ENCODE peak calls at places on chromosomes 1 and 21, in ten cellular contexts. W is tibial nerve; P is PC-9; T is heart right ventricle; B is H9; L is psoas muscle; Z is fibroblast of lung; F is CD8-positive, alpha-beta T cell; I is thoracic aorta; U is lung. R is an unnamed sample.

GRCh38 chr1:59079434-59080135 is 217.3 kb upstream of the FGGY start:
- DNase-seq in W (no peak), P (no peak), T (no peak), B (no peak), L (no peak), Z (peak; percentile 69), F (no peak), I (no peak), U (no peak), R (no peak)

GRCh38 chr1:225425211-225425786 is 2.5 kb downstream of the LBR start:
- DNase-seq in W (no peak), P (peak; percentile 67), T (no peak), B (no peak), L (no peak), Z (peak; percentile 68), F (no peak), I (no peak), U (no peak), R (no peak)

GRCh38 chr1:19436716-19437476 is 48.4 kb downstream of the CAPZB start:
- DNase-seq in W (peak; percentile 91), P (peak; percentile 15), T (peak; percentile 59), B (no peak), L (peak; percentile 83), Z (peak; percentile 61), F (no peak), I (no peak), U (peak; percentile 71), R (peak; percentile 95)

GRCh38 chr1:10508511-10508951 is 33.8 kb downstream of the PEX14 start:
- DNase-seq in W (no peak), P (no peak), T (no peak), B (peak; percentile 69), L (no peak), Z (peak; percentile 63), F (no peak), I (no peak), U (no peak), R (no peak)

GRCh38 chr1:45880930-45881329 is 77.5 kb downstream of the MAST2 start:
- DNase-seq in W (no peak), P (no peak), T (no peak), B (no peak), L (no peak), Z (peak; percentile 64), F (no peak), I (no peak), U (no peak), R (no peak)

GRCh38 chr21:17462276-17462981 is 50.4 kb upstream of the CXADR start:
- DNase-seq in W (no peak), P (no peak), T (no peak), B (no peak), L (no peak), Z (peak; percentile 83), F (no peak), I (no peak), U (no peak), R (no peak)

GRCh38 chr1:40267767-40268187 is 9.7 kb downstream of the ZMPSTE24 start:
- DNase-seq in W (no peak), P (no peak), T (no peak), B (no peak), L (no peak), Z (peak; percentile 97), F (no peak), I (no peak), U (no peak), R (peak; percentile 28)

GRCh38 chr21:32921632-32922230 is 104.0 kb upstream of the OLIG2 start:
- DNase-seq in W (no peak), P (no peak), T (no peak), B (peak; percentile 60), L (no peak), Z (no peak), F (peak; percentile 32), I (no peak), U (no peak), R (peak; percentile 35)

GRCh38 chr21:31780944-31781343 is 49.0 kb upstream of the SCAF4 start:
- DNase-seq in W (no peak), P (no peak), T (no peak), B (no peak), L (no peak), Z (no peak), F (no peak), I (no peak), U (no peak), R (no peak)

GRCh38 chr1:112515311-112516009 is 6.7 kb downstream of the WNT2B start:
- DNase-seq in W (no peak), P (no peak), T (no peak), B (peak; percentile 43), L (no peak), Z (peak; percentile 75), F (no peak), I (no peak), U (no peak), R (no peak)

GRCh38 chr21:30072496-30072895 is 94.1 kb downstream of the CLDN17 start:
- DNase-seq in W (no peak), P (peak; percentile 22), T (no peak), B (peak; percentile 78), L (no peak), Z (peak; percentile 0), F (no peak), I (no peak), U (no peak), R (no peak)

GRCh38 chr1:153881764-153882163 is 41.0 kb downstream of the GATAD2B start:
- DNase-seq in W (no peak), P (no peak), T (no peak), B (no peak), L (no peak), Z (peak; percentile 50), F (no peak), I (no peak), U (no peak), R (no peak)

DNA sequence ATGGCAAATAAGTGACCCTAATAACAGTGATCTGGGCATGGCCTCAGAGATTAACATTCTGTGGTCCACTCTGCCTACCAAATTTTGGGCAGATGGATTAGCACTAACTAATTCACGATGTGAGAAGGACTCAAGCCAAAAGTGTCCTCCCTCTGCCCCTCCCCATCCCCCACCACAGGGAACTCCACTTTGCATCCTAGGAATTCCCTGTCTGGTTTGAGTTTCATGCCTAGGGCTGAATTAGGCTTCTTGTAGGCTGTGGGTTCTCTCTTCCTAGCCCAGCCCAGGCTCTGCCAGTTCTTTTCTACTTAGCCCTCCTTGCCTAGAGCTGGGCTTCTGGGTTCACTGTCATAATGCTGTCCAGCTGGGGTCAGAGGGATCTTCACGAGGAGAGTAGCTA is 64.1 kb downstream of the ATP2B4 start:
- DNase-seq in W (no peak), P (no peak), T (no peak), B (peak; percentile 47), L (no peak), Z (no peak), F (no peak), I (no peak), U (no peak), R (no peak)
- H3K4me1 ChIP-seq in W (peaks cover 31% of the 10 kb centered on the region), P (peaks cover 17% of the 10 kb centered on the region), T (peaks cover 52% of the 10 kb centered on the region), B (peaks cover 10% of the 10 kb centered on the region), L (peaks cover 33% of the 10 kb centered on the region), Z (peaks cover 31% of the 10 kb centered on the region), F (peaks cover 10% of the 10 kb centered on the region), I (peaks cover 74% of the 10 kb centered on the region), U (peaks cover 40% of the 10 kb centered on the region), R (peaks cover 46% of the 10 kb centered on the region)

GRCh38 chr1:173914366-173914871 is 2.7 kb downstream of the SERPINC1 start:
- DNase-seq in W (no peak), P (peak; percentile 23), T (no peak), B (peak; percentile 41), L (no peak), Z (no peak), F (no peak), I (no peak), U (no peak), R (no peak)
- TF ChIP-seq CTCF in W (peak; percentile 15), P (peak; percentile 76), T (no peak), B (peak; percentile 89), L (no peak), Z (peak; percentile 37), F (peak; percentile 31), I (no peak), U (no peak), R (peak; percentile 30)

GRCh38 chr1:1136547-1137230 is 20.8 kb upstream of the C1orf159 start:
- DNase-seq in W (no peak), P (peak; percentile 64), T (no peak), B (no peak), L (no peak), Z (no peak), F (no peak), I (no peak), U (no peak), R (no peak)

GRCh38 chr1:1134300-1134961 is 18.5 kb upstream of the C1orf159 start:
- DNase-seq in W (no peak), P (no peak), T (no peak), B (no peak), L (no peak), Z (no peak), F (no peak), I (no peak), U (no peak), R (no peak)

GRCh38 chr1:1132928-1133750 is 17.2 kb upstream of the C1orf159 start:
- DNase-seq in W (peak; percentile 39), P (peak; percentile 55), T (peak; percentile 52), B (no peak), L (peak; percentile 76), Z (no peak), F (no peak), I (no peak), U (no peak), R (no peak)

GRCh38 chr1:1137256-1138045 is 21.6 kb upstream of the C1orf159 start:
- DNase-seq in W (no peak), P (no peak), T (no peak), B (no peak), L (no peak), Z (no peak), F (peak; percentile 62), I (no peak), U (no peak), R (no peak)

DNA sequence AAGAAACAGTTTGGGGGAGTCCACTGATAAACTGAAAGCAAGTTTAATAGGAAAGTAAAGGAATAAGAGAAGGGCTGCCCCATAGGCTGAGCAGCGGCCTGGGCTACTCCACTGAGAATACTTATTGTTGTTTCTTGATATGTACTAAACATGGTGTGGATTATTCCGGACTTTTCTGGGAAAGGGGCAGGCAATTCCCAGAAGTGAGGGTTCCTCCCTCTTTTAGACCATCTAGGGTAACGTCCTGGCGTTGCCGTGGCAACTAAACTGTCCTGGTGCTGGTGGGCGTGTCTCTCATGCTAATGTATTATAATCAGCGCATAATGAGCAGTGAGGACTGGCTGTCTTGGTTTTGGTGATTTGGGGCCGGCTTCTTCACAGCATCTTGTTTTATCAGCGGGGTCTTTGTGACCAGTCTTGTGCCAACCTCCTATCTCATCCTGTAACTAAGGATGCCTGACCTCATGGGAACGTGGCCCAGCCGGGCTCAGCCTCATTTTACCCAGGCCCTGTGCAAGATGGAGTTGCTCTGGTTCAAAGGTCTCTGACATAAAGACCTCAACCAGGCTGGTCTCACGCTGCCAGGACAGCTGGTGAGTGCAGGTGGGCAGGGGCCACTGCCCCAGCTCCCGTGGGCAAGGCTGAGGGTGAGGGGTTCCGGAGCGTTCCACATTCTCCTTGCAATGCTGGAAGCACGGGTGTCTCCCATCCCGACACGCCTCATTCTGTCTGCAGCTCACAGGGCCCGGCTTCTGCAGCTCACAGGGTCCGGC is 19.6 kb upstream of the C1orf159 start:
- DNase-seq in W (no peak), P (no peak), T (no peak), B (no peak), L (no peak), Z (peak; percentile 25), F (no peak), I (no peak), U (no peak), R (no peak)
- H3K4me1 ChIP-seq in W (no peaks in the 10 kb centered on the region), P (peaks cover 33% of the 10 kb centered on the region), T (peaks cover 5% of the 10 kb centered on the region), B (no peaks in the 10 kb centered on the region), L (no peaks in the 10 kb centered on the region), Z (no peaks in the 10 kb centered on the region), F (peaks cover 20% of the 10 kb centered on the region), I (no peaks in the 10 kb centered on the region), U (no peaks in the 10 kb centered on the region), R (no peaks in the 10 kb centered on the region)

GRCh38 chr1:245652660-245653427 is 498.1 kb downstream of the KIF26B start:
- DNase-seq in W (no peak), P (no peak), T (no peak), B (no peak), L (no peak), Z (no peak), F (no peak), I (no peak), U (no peak), R (no peak)
- TF ChIP-seq CTCF in W (no peak), P (no peak), T (no peak), B (no peak), L (no peak), Z (no peak), F (no peak), I (no peak), U (no peak), R (no peak)